ENCODE peak calls at places on chromosomes 12 and 14, in seven cellular contexts. X is HepG2, J is GM12878, K is HCT116, P is SK-N-SH, Y is K562, M is H1. O is an unnamed sample.

GRCh38 chr14:50023671-50024490 is 92.5 kb downstream of the VCPKMT start:
- DNase-seq in J (no peak), K (no peak), Y (no peak), P (no peak), M (no peak), X (no peak), O (no peak)

GRCh38 chr12:46608431-46609280 is 217.1 kb downstream of the SLC38A4 start:
- DNase-seq in M (no peak), K (no peak), X (no peak), Y (no peak), P (no peak), J (no peak), O (no peak)

GRCh38 chr14:52902971-52903385 is 47.9 kb downstream of the FERMT2 start:
- DNase-seq in P (no peak), X (no peak), J (no peak), M (no peak), K (no peak), Y (no peak), O (no peak)

GRCh38 chr14:99518441-99519346 is 37.5 kb downstream of the CCNK start:
- DNase-seq in P (peak), Y (peak), K (peak), J (no peak), X (peak), M (no peak), O (peak)

GRCh38 chr12:53575502-53576264 is 50.5 kb downstream of the ATF7 start:
- DNase-seq in Y (peak), J (no peak), P (no peak), X (no peak), M (no peak), K (no peak), O (peak)

GRCh38 chr12:68977909-68978610 is 45.1 kb upstream of the CPM start:
- DNase-seq in K (no peak), Y (no peak), M (no peak), X (no peak), P (no peak), J (no peak), O (no peak)

GRCh38 chr12:6966351-6966750 is 4.1 kb downstream of the PHB2 start:
- DNase-seq in J (no peak), K (no peak), X (no peak), Y (no peak), M (no peak), P (no peak), O (no peak)

GRCh38 chr12:26630546-26631027 is 202.4 kb downstream of the ITPR2 start:
- DNase-seq in Y (no peak), X (peak), J (no peak), P (no peak), M (no peak), K (no peak), O (no peak)

GRCh38 chr12:94650143-94651056 is at the start of gene TMCC3:
- DNase-seq in K (no peak), M (no peak), X (no peak), Y (no peak), J (no peak), P (peak), O (no peak)
- TF ChIP-seq JUND in K (no peak), M (no peak), X (no peak), Y (no peak), J (no peak), P (no peak), O (no peak)

GRCh38 chr12:65791400-65791799 is 32.9 kb upstream of the HMGA2 start:
- DNase-seq in P (no peak), X (no peak), K (no peak), J (no peak), Y (no peak), M (no peak), O (no peak)
- TF ChIP-seq JUND in P (no peak), X (no peak), K (no peak), J (no peak), Y (no peak), M (no peak), O (no peak)

DNA sequence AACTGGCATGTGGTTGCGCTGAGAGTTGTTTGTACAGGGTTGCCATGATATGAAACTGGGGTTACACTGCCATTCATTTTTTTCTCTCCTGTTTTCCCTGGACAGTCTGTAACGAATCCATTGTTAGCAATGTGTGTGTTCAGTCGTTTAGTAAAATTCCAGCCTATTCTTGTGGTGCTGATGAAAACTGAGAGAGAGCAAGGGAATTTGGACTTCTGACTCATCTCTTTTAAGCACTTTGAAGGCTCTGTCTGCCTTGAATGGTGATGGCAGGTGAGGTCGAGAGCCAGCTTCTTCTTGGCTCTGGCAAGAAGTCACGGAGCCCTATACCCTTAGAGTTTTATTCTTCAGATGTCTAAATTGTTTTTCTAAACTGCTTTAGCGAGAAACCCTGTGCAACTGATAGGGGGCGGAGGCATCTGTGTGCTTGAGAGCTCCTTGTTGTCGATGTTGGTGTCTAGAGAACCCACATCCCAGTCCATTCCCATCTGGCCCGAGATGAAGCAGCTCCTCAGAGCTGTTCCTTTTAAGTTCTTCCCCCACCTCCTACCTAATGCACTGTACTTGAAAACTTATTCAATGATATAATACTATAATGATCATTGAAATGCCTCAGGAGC is 204.4 kb downstream of the TMX1 start:
- DNase-seq in X (no peak), Y (no peak), J (no peak), P (no peak), M (no peak), K (no peak), O (no peak)
- TF ChIP-seq JUND in X (no peak), Y (no peak), J (no peak), P (no peak), M (no peak), K (no peak), O (no peak)

GRCh38 chr12:95718772-95719171 is 71.8 kb downstream of the NTN4 start:
- DNase-seq in K (no peak), Y (no peak), M (no peak), P (no peak), X (no peak), J (no peak), O (no peak)
- TF ChIP-seq JUND in K (no peak), Y (no peak), M (no peak), P (no peak), X (no peak), J (no peak), O (no peak)

GRCh38 chr12:57893460-57894353 is 47.2 kb upstream of the CTDSP2 start:
- DNase-seq in J (no peak), P (peak), K (no peak), X (peak), Y (peak), M (no peak), O (no peak)
- TF ChIP-seq JUND in J (no peak), P (no peak), K (no peak), X (no peak), Y (no peak), M (no peak), O (no peak)

DNA sequence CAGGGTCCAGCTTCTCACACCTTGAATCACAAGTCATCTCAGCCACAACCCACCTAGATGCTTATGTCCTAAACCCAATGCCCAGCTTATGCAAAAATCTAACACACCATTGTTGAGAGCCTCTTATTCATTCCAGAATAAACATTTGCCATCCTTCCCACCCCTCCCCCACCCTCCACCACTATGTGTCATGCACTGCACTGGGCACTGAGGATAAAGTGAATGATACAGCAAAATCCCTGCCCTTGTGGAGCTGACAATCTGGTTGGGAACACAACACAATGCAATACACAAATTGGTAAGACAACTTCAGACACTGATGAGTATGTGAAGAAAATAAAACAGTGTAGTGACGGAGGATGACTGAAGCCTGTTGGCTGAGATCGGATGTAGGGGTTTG is 1.4 kb upstream of the GLTP start:
- DNase-seq in X (no peak), M (no peak), Y (no peak), P (no peak), K (no peak), J (no peak), O (no peak)
- TF ChIP-seq JUND in X (no peak), M (no peak), Y (no peak), P (no peak), K (no peak), J (no peak), O (no peak)

DNA sequence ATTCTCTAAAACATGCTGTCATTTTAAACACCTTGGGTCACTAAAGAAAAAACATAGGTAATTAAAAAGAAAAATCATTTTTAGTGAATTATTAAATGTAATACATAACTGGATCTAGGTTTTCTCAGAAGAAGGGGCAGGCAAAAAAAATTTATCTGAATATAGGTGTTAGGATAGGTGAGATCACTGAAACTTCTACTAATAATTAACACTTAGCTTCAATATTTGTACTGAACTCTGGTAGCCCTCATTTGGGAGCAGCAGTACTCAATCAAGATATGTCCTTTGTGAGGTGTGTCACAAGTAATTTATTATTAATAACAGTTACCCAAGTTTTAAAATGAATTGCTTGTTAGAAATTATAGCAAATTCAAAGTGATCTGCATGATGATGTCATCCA is 103.6 kb downstream of the ATP23 start:
- DNase-seq in M (no peak), X (no peak), K (no peak), P (no peak), Y (no peak), J (no peak), O (no peak)
- TF ChIP-seq JUND in M (no peak), X (no peak), K (no peak), P (no peak), Y (no peak), J (no peak), O (no peak)

DNA sequence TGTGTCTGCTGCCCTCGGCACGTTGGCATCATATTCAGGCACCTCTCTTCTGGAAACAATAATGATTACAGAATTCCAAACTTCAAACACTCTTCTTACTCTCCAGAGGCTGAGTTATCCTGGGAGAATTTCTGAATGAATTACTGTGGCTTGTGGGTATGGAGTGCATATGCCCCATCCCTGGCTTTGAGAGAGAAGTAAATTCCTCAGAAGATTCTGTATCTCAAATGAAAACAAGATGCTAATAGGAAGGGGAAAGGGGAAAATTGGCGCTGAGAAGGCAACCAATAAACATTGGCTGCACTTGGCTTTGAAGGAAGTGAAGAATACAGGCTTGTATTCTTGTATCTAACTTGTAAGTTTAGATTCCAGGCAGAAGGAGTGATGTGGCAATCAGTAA is 132.0 kb upstream of the NOVA1 start:
- DNase-seq in P (no peak), Y (no peak), X (no peak), M (no peak), K (no peak), J (no peak), O (no peak)
- TF ChIP-seq JUND in P (no peak), Y (no peak), X (no peak), M (no peak), K (no peak), J (no peak), O (no peak)

GRCh38 chr12:97312570-97313135 is 150.0 kb upstream of the RMST start:
- DNase-seq in X (no peak), Y (no peak), K (no peak), J (no peak), M (no peak), P (no peak), O (no peak)

GRCh38 chr12:97309921-97310320 is 152.7 kb upstream of the RMST start:
- DNase-seq in Y (peak), M (no peak), P (no peak), X (no peak), J (no peak), K (no peak), O (no peak)

GRCh38 chr12:97313471-97314190 is 149.0 kb upstream of the RMST start:
- DNase-seq in P (no peak), J (no peak), M (no peak), X (peak), K (no peak), Y (no peak), O (no peak)

GRCh38 chr12:97306121-97306520 is 156.5 kb upstream of the RMST start:
- DNase-seq in X (no peak), M (no peak), K (no peak), P (no peak), Y (no peak), J (peak), O (no peak)

DNA sequence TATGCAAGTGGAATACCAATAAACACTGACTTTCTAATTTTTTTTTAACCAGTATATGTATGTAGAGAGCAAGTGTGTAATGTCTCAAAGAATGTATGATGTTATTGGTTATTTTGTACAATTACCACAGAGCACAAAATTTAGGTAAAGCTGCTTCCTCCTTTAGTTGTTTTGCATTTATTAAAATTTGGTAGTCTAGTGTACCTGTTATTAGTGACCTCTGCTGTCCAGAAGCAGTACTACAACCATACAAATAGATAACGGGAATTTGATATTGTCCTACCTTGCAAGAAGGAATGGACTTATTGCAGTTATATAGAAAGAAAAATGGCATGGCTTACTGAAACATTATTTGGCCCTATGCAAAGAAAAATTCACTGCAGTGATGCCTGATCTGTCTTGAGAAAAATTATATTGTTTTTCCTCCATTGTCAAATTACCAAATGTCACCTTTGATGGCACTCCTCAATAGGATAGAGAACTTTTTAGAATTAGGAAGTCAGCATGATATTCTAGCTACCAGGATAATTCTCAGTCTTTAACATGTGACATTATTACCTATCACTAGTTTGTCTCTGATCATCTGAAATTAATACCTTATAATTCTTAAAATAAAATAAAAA is 153.9 kb upstream of the RMST start:
- DNase-seq in P (no peak), K (peak), M (no peak), Y (peak), J (peak), X (peak), O (no peak)
- TF ChIP-seq JUND in P (no peak), K (no peak), M (no peak), Y (no peak), J (no peak), X (no peak), O (no peak)

GRCh38 chr14:90294872-90295271 is 36.9 kb downstream of the NRDE2 start:
- DNase-seq in J (no peak), K (no peak), P (no peak), Y (no peak), X (no peak), M (no peak), O (no peak)

GRCh38 chr14:90291699-90292098 is 35.3 kb downstream of the PSMC1 start:
- DNase-seq in M (no peak), J (no peak), K (no peak), Y (no peak), P (no peak), X (no peak), O (no peak)

GRCh38 chr14:90290612-90291011 is 34.3 kb downstream of the PSMC1 start:
- DNase-seq in P (no peak), J (no peak), Y (no peak), K (no peak), M (no peak), X (no peak), O (no peak)

GRCh38 chr14:90295870-90296516 is 35.7 kb downstream of the NRDE2 start:
- DNase-seq in Y (no peak), P (no peak), M (no peak), J (no peak), K (no peak), X (no peak), O (no peak)

GRCh38 chr14:90293766-90294471 is 37.6 kb downstream of the PSMC1 start:
- DNase-seq in K (no peak), J (no peak), M (no peak), X (no peak), P (no peak), Y (no peak), O (no peak)
- TF ChIP-seq JUND in K (no peak), J (no peak), M (no peak), X (no peak), P (no peak), Y (no peak), O (no peak)